ENCODE peak calls at places on chromosomes 13 and 19, in seven cellular contexts. V is T follicular helper cell; W is occipital lobe; N is BE2C; O is stimulated activated CD4-positive, alpha-beta T cell treated with anti-CD3 and anti-CD28 coated beads, Interleukin-2, amount 100 ng/mL, for 48 hours; S is upper lobe of right lung; Q is iris pigment epithelial cell. M is an unnamed sample.

GRCh38 chr19:23817519-23817918 is 58.8 kb upstream of the ZNF681 start:
- DNase-seq in V (peak), W (no peak), N (peak), O (no peak), S (no peak), Q (peak), M (peak)

GRCh38 chr13:111031531-111031961 is 83.6 kb upstream of the ARHGEF7 start:
- DNase-seq in V (no peak), W (no peak), N (no peak), O (peak), S (no peak), Q (peak), M (no peak)

GRCh38 chr19:23777216-23777615 is 18.5 kb upstream of the ZNF681 start:
- DNase-seq in V (no peak), W (no peak), N (no peak), O (no peak), S (no peak), Q (no peak), M (no peak)

GRCh38 chr19:34904846-34905527 is 21.7 kb upstream of the ZNF30 start:
- DNase-seq in V (no peak), W (no peak), N (no peak), O (no peak), S (no peak), Q (no peak), M (no peak)

GRCh38 chr13:28640861-28641599 is 17.9 kb upstream of the POMP start:
- DNase-seq in V (no peak), W (no peak), N (no peak), O (no peak), S (no peak), Q (no peak), M (no peak)

GRCh38 chr13:75829874-75830273 is 193.7 kb downstream of the LMO7 start:
- DNase-seq in V (no peak), W (no peak), N (no peak), O (no peak), S (no peak), Q (peak), M (no peak)

GRCh38 chr13:98528663-98529064 is 48.2 kb downstream of the STK24 start:
- DNase-seq in V (no peak), W (no peak), N (no peak), O (no peak), S (no peak), Q (peak), M (no peak)

GRCh38 chr19:57558525-57558924 is 1.1 kb downstream of the ZNF550 start:
- DNase-seq in V (no peak), W (no peak), N (no peak), O (no peak), S (no peak), Q (peak), M (peak)

GRCh38 chr13:110212529-110212928 is 94.4 kb downstream of the COL4A1 start:
- DNase-seq in V (no peak), W (no peak), N (no peak), O (no peak), S (no peak), Q (no peak), M (no peak)

GRCh38 chr13:29448124-29448685 is 147.3 kb downstream of the SLC7A1 start:
- DNase-seq in V (no peak), W (no peak), N (no peak), O (no peak), S (no peak), Q (no peak), M (no peak)

GRCh38 chr13:97002581-97002980 is 8.3 kb upstream of the OXGR1 start:
- DNase-seq in V (no peak), W (no peak), N (no peak), O (no peak), S (no peak), Q (peak), M (peak)

GRCh38 chr13:111917086-111917485 is 149.9 kb upstream of the SOX1 start:
- DNase-seq in V (no peak), W (no peak), N (no peak), O (no peak), S (peak), Q (no peak), M (no peak)

GRCh38 chr19:48064509-48064908 is 20.6 kb upstream of the CABP5 start:
- DNase-seq in V (no peak), W (no peak), N (no peak), O (no peak), S (no peak), Q (peak), M (no peak)

GRCh38 chr13:45928843-45929242 is 77.3 kb upstream of the SIAH3 start:
- DNase-seq in V (no peak), W (no peak), N (no peak), O (no peak), S (no peak), Q (peak), M (peak)

GRCh38 chr13:26895081-26895807 is 134.7 kb upstream of the GPR12 start:
- DNase-seq in V (no peak), W (no peak), N (no peak), O (no peak), S (no peak), Q (no peak), M (no peak)

GRCh38 chr13:110283661-110284516 is 23.1 kb downstream of the COL4A1 start:
- DNase-seq in V (no peak), W (no peak), N (no peak), O (no peak), S (no peak), Q (no peak), M (no peak)

GRCh38 chr13:32212420-32212819 is 102.7 kb downstream of the ZAR1L start:
- DNase-seq in V (no peak), W (no peak), N (no peak), O (no peak), S (no peak), Q (peak), M (peak)

GRCh38 chr13:101681834-101682233 is 229.4 kb downstream of the ITGBL1 start:
- DNase-seq in V (no peak), W (no peak), N (no peak), O (no peak), S (no peak), Q (peak), M (peak)

GRCh38 chr19:13689050-13689449 is 75.3 kb upstream of the MRI1 start:
- DNase-seq in V (no peak), W (no peak), N (peak), O (no peak), S (no peak), Q (peak), M (peak)

GRCh38 chr13:53073711-53074110 is 45.1 kb downstream of the OLFM4 start:
- DNase-seq in V (no peak), W (no peak), N (no peak), O (no peak), S (no peak), Q (no peak), M (no peak)

GRCh38 chr13:98978280-98978679 is 416 bp upstream of the DOCK9 start:
- DNase-seq in V (no peak), W (no peak), N (no peak), O (no peak), S (no peak), Q (peak), M (peak)

GRCh38 chr19:1026189-1027019 is at the start of gene CNN2:
- DNase-seq in V (peak), W (no peak), N (peak), O (peak), S (peak), Q (peak), M (peak)

GRCh38 chr13:46339035-46339666 is 47.9 kb downstream of the RUBCNL start:
- DNase-seq in V (no peak), W (no peak), N (no peak), O (no peak), S (no peak), Q (peak), M (peak)

GRCh38 chr19:27962260-27962659 is 1250.7 kb downstream of the UQCRFS1 start:
- DNase-seq in V (no peak), W (no peak), N (no peak), O (no peak), S (no peak), Q (no peak), M (peak)

GRCh38 chr13:27170521-27171243 is 929 bp downstream of the USP12 start:
- DNase-seq in V (no peak), W (peak), N (peak), O (peak), S (peak), Q (peak), M (peak)

GRCh38 chr19:13864513-13865242 is 12.3 kb upstream of the NANOS3 start:
- DNase-seq in V (no peak), W (no peak), N (no peak), O (no peak), S (no peak), Q (no peak), M (no peak)

GRCh38 chr19:17865364-17866311 is 5.9 kb downstream of the RPL18A start:
- DNase-seq in V (no peak), W (no peak), N (no peak), O (no peak), S (no peak), Q (no peak), M (no peak)

GRCh38 chr19:44800461-44800860 is 8.4 kb upstream of the BCAM start:
- DNase-seq in V (peak), W (no peak), N (peak), O (peak), S (peak), Q (peak), M (peak)

GRCh38 chr13:36512771-36513170 is 80.5 kb downstream of the CCNA1 start:
- DNase-seq in V (no peak), W (no peak), N (no peak), O (no peak), S (no peak), Q (no peak), M (no peak)

GRCh38 chr19:34274284-34274826 is 20.0 kb downstream of the GARRE1 start:
- DNase-seq in V (no peak), W (no peak), N (no peak), O (no peak), S (no peak), Q (no peak), M (peak)

GRCh38 chr13:48570225-48570828 is 37.4 kb upstream of the RCBTB2 start:
- DNase-seq in V (no peak), W (no peak), N (no peak), O (no peak), S (no peak), Q (no peak), M (no peak)

GRCh38 chr13:100733261-100733660 is 58.7 kb upstream of the TMTC4 start:
- DNase-seq in V (no peak), W (no peak), N (no peak), O (no peak), S (no peak), Q (no peak), M (no peak)

GRCh38 chr13:51292000-51292550 is 47.4 kb upstream of the SERPINE3 start:
- DNase-seq in V (no peak), W (no peak), N (no peak), O (no peak), S (no peak), Q (no peak), M (peak)

GRCh38 chr19:51018745-51019543 is 565 bp downstream of the KLK10 start:
- DNase-seq in V (no peak), W (no peak), N (no peak), O (no peak), S (no peak), Q (peak), M (peak)

GRCh38 chr13:110103479-110103878 is 203.5 kb downstream of the COL4A1 start:
- DNase-seq in V (no peak), W (no peak), N (no peak), O (no peak), S (no peak), Q (no peak), M (no peak)

GRCh38 chr19:18283338-18283737 is 1.9 kb upstream of the JUND start:
- DNase-seq in V (no peak), W (no peak), N (no peak), O (no peak), S (no peak), Q (no peak), M (no peak)

GRCh38 chr19:13797870-13798269 is 2.6 kb downstream of the ZSWIM4 start:
- DNase-seq in V (no peak), W (no peak), N (no peak), O (no peak), S (no peak), Q (peak), M (peak)

M was measured in fibroblast of pulmonary artery.